ENCODE peak calls at places on chromosomes 16 and 17, in nine cellular contexts. V is mammary epithelial cell, U is pancreas, L is thoracic aorta, F is left ventricle myocardium inferior, J is right cardiac atrium, T is tibial nerve, M is ovary, P is Peyer's patch. I is an unnamed sample. For H3K4me1, the result is how much of the 10 kb centered on the place peaks cover.

GRCh38 chr16:29843942-29844341 is 19.1 kb downstream of the CDIPT start:
- DNase-seq in M (no peak), V (no peak), F (no peak), T (no peak), P (no peak), U (no peak), J (no peak), L (no peak), I (no peak)

GRCh38 chr17:48612456-48612853 is 1.6 kb upstream of the HOXB7 start:
- DNase-seq in J (no peak), T (no peak), F (no peak), M (no peak), V (no peak), P (no peak), L (no peak), U (no peak), I (no peak)

GRCh38 chr17:82087961-82088837 is 9.8 kb downstream of the FASN start:
- DNase-seq in V (no peak), L (no peak), U (peak), P (no peak), M (peak), F (peak), T (no peak), J (no peak), I (no peak)

GRCh38 chr16:11004351-11004750 is 60.0 kb downstream of the CLEC16A start:
- DNase-seq in T (no peak), P (no peak), J (no peak), L (no peak), F (no peak), M (no peak), U (no peak), V (peak), I (no peak)

GRCh38 chr16:29653436-29653835 is 9.6 kb upstream of the SPN start:
- DNase-seq in M (no peak), P (peak), F (no peak), L (no peak), J (no peak), V (no peak), U (no peak), T (no peak), I (no peak)

GRCh38 chr17:43085489-43085888 is 39.7 kb downstream of the BRCA1 start:
- DNase-seq in U (no peak), V (no peak), M (no peak), P (no peak), T (no peak), F (no peak), J (no peak), L (no peak), I (no peak)

GRCh38 chr17:17205368-17206148 is 575 bp downstream of the PLD6 start:
- DNase-seq in M (peak), J (peak), V (peak), T (peak), U (peak), P (peak), L (no peak), F (peak), I (peak)

GRCh38 chr16:88747588-88748301 is 37.3 kb downstream of the PIEZO1 start:
- DNase-seq in L (no peak), J (no peak), T (no peak), M (no peak), F (no peak), V (peak), U (no peak), P (no peak), I (no peak)

GRCh38 chr17:75808905-75809621 is 24.5 kb downstream of the UNK start:
- DNase-seq in V (peak), P (no peak), M (peak), L (no peak), J (peak), T (peak), U (peak), F (peak), I (no peak)

GRCh38 chr16:59249049-59249448 is 514.9 kb upstream of the GOT2 start:
- DNase-seq in F (no peak), L (no peak), V (no peak), U (no peak), J (no peak), T (no peak), P (no peak), M (no peak), I (no peak)

GRCh38 chr17:32341141-32341856 is 674 bp downstream of the C17orf75 start:
- DNase-seq in J (no peak), T (no peak), M (no peak), V (peak), U (no peak), L (no peak), P (peak), F (no peak), I (peak)

GRCh38 chr16:69315486-69316311 is 4.5 kb downstream of the VPS4A start:
- DNase-seq in U (peak), F (no peak), J (no peak), V (no peak), P (peak), L (no peak), T (no peak), M (no peak), I (no peak)

GRCh38 chr17:71632328-71632727 is 488.5 kb upstream of the SOX9 start:
- DNase-seq in V (peak), F (no peak), U (no peak), T (no peak), L (no peak), M (no peak), J (no peak), P (no peak), I (no peak)

GRCh38 chr17:81193470-81194224 is 27.6 kb upstream of the AATK start:
- DNase-seq in L (no peak), F (no peak), J (peak), T (no peak), V (no peak), M (no peak), P (no peak), U (peak), I (no peak)

GRCh38 chr17:67636841-67637240 is 80.9 kb upstream of the NOL11 start:
- DNase-seq in M (no peak), J (no peak), F (no peak), V (no peak), P (no peak), L (no peak), U (no peak), T (no peak), I (no peak)

GRCh38 chr16:84061236-84061830 is 18.7 kb upstream of the SLC38A8 start:
- DNase-seq in P (no peak), J (no peak), F (no peak), U (no peak), L (no peak), T (no peak), M (no peak), V (no peak), I (no peak)

GRCh38 chr17:1058423-1059130 is 61.6 kb downstream of the TIMM22 start:
- DNase-seq in M (no peak), J (peak), T (no peak), F (peak), U (peak), L (no peak), P (peak), V (peak), I (no peak)

GRCh38 chr16:1061769-1062505 is 10.6 kb upstream of the SSTR5 start:
- DNase-seq in M (no peak), J (no peak), V (no peak), T (no peak), F (no peak), P (no peak), L (no peak), U (no peak), I (no peak)

GRCh38 chr17:15963670-15964110 is 18.8 kb downstream of the ADORA2B start:
- DNase-seq in F (no peak), M (no peak), P (no peak), J (no peak), U (no peak), L (no peak), V (peak), T (no peak), I (no peak)

GRCh38 chr16:2785101-2785991 is 2.0 kb downstream of the PRSS33 start:
- DNase-seq in F (no peak), U (peak), V (no peak), L (no peak), P (no peak), M (peak), J (no peak), T (no peak), I (peak)

GRCh38 chr16:68369697-68370096 is 58.9 kb downstream of the PRMT7 start:
- DNase-seq in V (no peak), T (no peak), U (peak), L (no peak), P (peak), J (no peak), F (no peak), M (no peak), I (peak)

GRCh38 chr17:37134050-37134449 is 185.3 kb downstream of the AATF start:
- DNase-seq in J (no peak), L (no peak), T (no peak), U (no peak), V (no peak), M (no peak), P (no peak), F (no peak), I (no peak)

GRCh38 chr17:8946476-8946875 is 19.0 kb downstream of the PIK3R5 start:
- DNase-seq in F (no peak), M (no peak), J (no peak), V (peak), T (no peak), U (no peak), P (no peak), L (no peak), I (no peak)

DNA sequence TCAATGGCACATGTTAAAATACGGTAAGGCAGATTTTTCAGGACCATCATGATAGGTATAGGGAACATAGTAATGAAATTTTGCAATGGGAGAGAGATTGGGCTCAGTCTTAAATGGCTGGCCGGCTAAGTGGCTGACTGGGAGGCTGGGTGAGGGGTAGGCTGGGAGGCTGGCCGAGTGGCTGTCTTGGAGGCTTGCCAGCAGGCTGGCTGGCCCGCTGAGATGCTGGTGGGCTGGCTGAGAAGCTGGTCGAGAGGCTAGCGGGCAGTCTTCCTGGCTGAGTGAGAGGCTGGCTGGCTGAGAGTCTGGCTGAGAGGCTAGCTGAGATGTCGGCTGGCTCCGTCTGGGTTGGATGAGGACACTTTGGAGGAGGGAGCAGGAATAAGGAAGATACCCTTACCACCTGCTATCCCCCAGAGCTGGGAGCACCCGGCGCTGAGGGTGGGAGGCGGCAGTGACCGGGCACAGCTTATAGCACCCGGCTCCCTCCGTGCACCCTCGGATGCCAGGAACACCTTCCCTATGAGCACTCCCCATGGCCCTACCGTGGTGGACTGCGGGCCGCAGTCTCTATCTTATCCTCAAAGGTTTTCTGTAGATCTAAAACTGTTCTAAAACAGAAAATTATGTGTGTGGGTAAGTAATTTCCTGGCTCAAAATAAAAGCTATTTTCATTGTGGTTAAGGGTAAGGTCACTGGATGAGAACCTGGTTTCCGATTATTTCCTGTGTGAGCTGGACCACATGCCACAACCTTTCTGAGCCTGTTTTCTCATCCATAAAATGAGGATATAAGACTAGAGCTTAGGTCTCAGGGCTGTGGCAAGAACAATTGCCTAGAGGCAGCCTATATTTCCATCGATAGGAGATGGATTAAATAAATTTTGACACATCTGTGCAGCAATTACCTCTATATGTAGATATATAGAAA is 34.5 kb upstream of the TMC5 start:
- DNase-seq in F (no peak), V (no peak), U (peak), L (no peak), M (no peak), P (no peak), J (no peak), T (no peak), I (no peak)
- H3K4me1 ChIP-seq in F (under half), V (under half), U (under half), L (under half), M (under half), P (under half), J (under half), T (under half), I (under half)

GRCh38 chr16:13351222-13351621 is 449.8 kb downstream of the SHISA9 start:
- DNase-seq in T (no peak), P (no peak), F (no peak), M (no peak), J (no peak), U (no peak), V (no peak), L (no peak), I (no peak)

GRCh38 chr16:13343981-13344380 is 442.6 kb downstream of the SHISA9 start:
- DNase-seq in U (no peak), M (no peak), V (peak), L (no peak), J (no peak), P (no peak), T (no peak), F (no peak), I (no peak)

GRCh38 chr16:13350000-13350399 is 448.6 kb downstream of the SHISA9 start:
- DNase-seq in U (no peak), L (no peak), M (no peak), P (no peak), V (no peak), J (no peak), F (no peak), T (no peak), I (no peak)

GRCh38 chr16:13351651-13352217 is 450.3 kb downstream of the SHISA9 start:
- DNase-seq in P (no peak), L (no peak), M (no peak), J (no peak), F (no peak), V (no peak), U (no peak), T (no peak), I (no peak)

DNA sequence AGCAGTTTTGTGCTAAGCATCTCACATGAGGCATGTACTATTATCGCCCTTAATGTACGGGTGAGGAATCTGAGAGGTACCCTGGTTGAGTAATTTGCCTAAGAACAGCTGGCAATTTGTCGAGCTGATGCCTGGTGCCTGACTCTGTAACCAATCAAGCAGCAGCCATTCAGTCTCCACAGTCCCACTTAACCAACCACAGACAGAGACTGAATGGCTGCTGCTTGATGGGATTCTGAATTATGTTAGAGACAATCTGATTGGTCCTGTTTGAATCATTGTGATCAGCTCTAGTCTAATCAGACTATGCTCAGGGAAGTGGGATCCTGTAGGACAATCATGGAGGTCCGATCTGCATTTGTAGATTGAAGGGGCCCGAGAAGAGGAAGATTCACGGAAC is 447.0 kb downstream of the SHISA9 start:
- DNase-seq in P (no peak), F (no peak), U (no peak), M (no peak), L (no peak), V (no peak), T (no peak), J (no peak), I (no peak)
- H3K4me3 ChIP-seq in P (no peak), F (no peak), U (no peak), M (no peak), L (no peak), V (no peak), T (no peak), J (no peak), I (no peak)

GRCh38 chr17:54903375-54903774 is 2.7 kb downstream of the TOM1L1 start:
- DNase-seq in U (peak), L (no peak), J (peak), T (no peak), P (no peak), M (peak), F (peak), V (no peak), I (no peak)
- H3K4me1 ChIP-seq in U (under half), L (under half), J (under half), T (under half), P (under half), M (under half), F (under half), V (under half), I (under half)

GRCh38 chr17:29108806-29109476 is 66.0 kb downstream of the PIPOX start:
- DNase-seq in J (no peak), F (no peak), T (no peak), L (no peak), M (no peak), V (no peak), P (no peak), U (no peak), I (no peak)

GRCh38 chr17:29111816-29112499 is 68.2 kb downstream of the MYO18A start:
- DNase-seq in V (peak), L (no peak), U (peak), T (peak), P (peak), F (peak), M (peak), J (peak), I (peak)

GRCh38 chr17:29107933-29108805 is 65.2 kb downstream of the PIPOX start:
- DNase-seq in T (no peak), U (peak), L (no peak), V (no peak), P (no peak), M (no peak), J (no peak), F (peak), I (no peak)

GRCh38 chr17:29109477-29110371 is 66.8 kb downstream of the PIPOX start:
- DNase-seq in V (no peak), U (no peak), L (no peak), T (no peak), J (no peak), M (no peak), F (no peak), P (no peak), I (no peak)

DNA sequence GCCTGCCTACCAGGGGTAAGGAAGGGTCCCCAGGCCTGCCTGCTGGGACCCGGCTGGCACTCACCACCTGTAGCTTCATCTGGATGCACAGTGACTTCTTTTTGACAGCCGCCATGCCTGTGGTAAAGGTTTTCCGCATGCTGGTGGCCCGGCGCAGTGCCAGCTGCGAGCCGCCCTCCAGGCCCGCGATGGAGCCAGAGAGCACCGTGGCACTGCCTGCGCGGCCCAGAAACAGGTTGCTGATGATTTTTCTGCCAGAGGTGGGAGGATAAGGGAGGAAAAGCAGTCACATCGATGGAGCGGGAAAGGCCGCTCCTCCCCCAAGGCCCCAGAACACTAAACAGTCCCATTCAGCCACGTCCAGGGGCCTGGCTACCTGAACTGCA is 67.4 kb downstream of the PIPOX start:
- DNase-seq in U (no peak), T (no peak), P (no peak), J (no peak), V (no peak), F (no peak), M (no peak), L (no peak), I (no peak)
- H3K4me3 ChIP-seq in U (no peak), T (no peak), P (no peak), J (no peak), V (no peak), F (no peak), M (no peak), L (no peak), I (no peak)

GRCh38 chr16:21626659-21627277 is 25.6 kb downstream of the IGSF6 start:
- DNase-seq in P (no peak), T (no peak), M (no peak), J (no peak), V (peak), U (no peak), F (no peak), L (no peak), I (no peak)
- H3K4me1 ChIP-seq in P (under half), T (under half), M (under half), J (under half), V (under half), U (under half), F (under half), L (under half), I (under half)

GRCh38 chr17:27631897-27632725 is 1.1 kb downstream of the LGALS9 start:
- DNase-seq in P (no peak), V (no peak), U (no peak), L (no peak), F (no peak), M (no peak), T (no peak), J (no peak), I (no peak)
- H3K4me3 ChIP-seq in P (peak), V (no peak), U (no peak), L (peak), F (peak), M (no peak), T (peak), J (peak), I (peak)

GRCh38 chr17:57466042-57466471 is 209.7 kb downstream of the MSI2 start:
- DNase-seq in J (no peak), M (no peak), P (no peak), F (no peak), V (no peak), U (no peak), L (no peak), T (no peak), I (no peak)

GRCh38 chr17:57464191-57464864 is 208.0 kb downstream of the MSI2 start:
- DNase-seq in F (peak), U (no peak), P (no peak), J (peak), V (no peak), T (no peak), L (no peak), M (no peak), I (no peak)

GRCh38 chr17:57467801-57468200 is 211.5 kb downstream of the MSI2 start:
- DNase-seq in U (no peak), F (no peak), P (no peak), L (no peak), J (no peak), V (no peak), M (no peak), T (no peak), I (no peak)

GRCh38 chr17:57467226-57467625 is 210.9 kb downstream of the MSI2 start:
- DNase-seq in T (no peak), V (no peak), L (no peak), P (no peak), U (no peak), M (no peak), J (no peak), F (no peak), I (no peak)

DNA sequence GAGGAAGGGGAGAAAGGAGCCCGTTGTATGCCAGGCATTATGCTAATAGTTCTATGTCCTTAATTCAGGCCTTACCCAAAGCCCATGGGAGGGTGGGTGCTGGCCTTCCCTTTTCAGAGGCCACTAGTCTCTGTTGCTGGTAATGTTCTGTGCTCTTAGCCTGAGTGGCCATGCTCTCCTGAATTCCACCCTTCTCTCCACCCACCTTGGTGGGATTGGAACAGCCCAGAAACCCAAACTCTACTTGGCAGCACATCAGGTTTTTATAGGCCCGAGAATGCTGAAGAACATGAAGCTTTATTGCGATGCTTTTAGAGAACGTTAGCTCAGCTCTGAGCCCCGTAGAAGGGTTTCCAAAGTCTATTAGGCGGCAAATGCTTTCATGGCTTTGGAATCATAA is 209.2 kb downstream of the MSI2 start:
- DNase-seq in J (no peak), F (no peak), M (no peak), V (no peak), P (no peak), U (no peak), L (no peak), T (no peak), I (no peak)
- H3K4me1 ChIP-seq in J (under half), F (half or more), M (under half), V (under half), P (under half), U (under half), L (under half), T (under half), I (under half)

I was measured in CD8-positive, alpha-beta memory T cell.